ENCODE peak calls at places on chromosomes 6 and 20, in four cellular contexts. X, T, G and N are unnamed samples.

GRCh38 chr6:159929819-159930218 is 39.0 kb downstream of the MAS1 start:
- DNase-seq in X (no peak), T (no peak), G (peak), N (no peak)

GRCh38 chr20:59848182-59848581 is 85.3 kb downstream of the SYCP2 start:
- DNase-seq in X (no peak), T (no peak), G (peak), N (no peak)

GRCh38 chr6:95143408-95144180 is 433.7 kb upstream of the MANEA start:
- DNase-seq in X (no peak), T (no peak), G (no peak), N (no peak)

GRCh38 chr20:50380697-50381040 is 129.5 kb upstream of the PTPN1 start:
- DNase-seq in X (no peak), T (no peak), G (peak), N (peak)

GRCh38 chr6:91099501-91099900 is 512.6 kb upstream of the MAP3K7 start:
- DNase-seq in X (no peak), T (no peak), G (no peak), N (no peak)

GRCh38 chr6:121756643-121757042 is 321.2 kb downstream of the GJA1 start:
- DNase-seq in X (no peak), T (no peak), G (no peak), N (no peak)

GRCh38 chr20:50625986-50626677 is 65.2 kb downstream of the RIPOR3 start:
- DNase-seq in X (peak), T (no peak), G (peak), N (peak)

GRCh38 chr6:57267586-57268293 is 45.6 kb upstream of the RAB23 start:
- DNase-seq in X (no peak), T (no peak), G (peak), N (peak)

GRCh38 chr6:41675176-41675767 is 37.0 kb downstream of the MDFI start:
- DNase-seq in X (no peak), T (no peak), G (no peak), N (no peak)

GRCh38 chr6:341914-342831 is 49.4 kb upstream of the IRF4 start:
- DNase-seq in X (no peak), T (no peak), G (no peak), N (no peak)

GRCh38 chr6:96913621-96914020 is 10.9 kb upstream of the KLHL32 start:
- DNase-seq in X (no peak), T (no peak), G (no peak), N (no peak)

GRCh38 chr6:37897321-37897720 is 77.8 kb downstream of the ZFAND3 start:
- DNase-seq in X (no peak), T (no peak), G (no peak), N (peak)

GRCh38 chr20:32763202-32763999 is 1.2 kb downstream of the DNMT3B start:
- DNase-seq in X (no peak), T (no peak), G (peak), N (no peak)

GRCh38 chr20:41175201-41175651 is 37.9 kb downstream of the PLCG1 start:
- DNase-seq in X (peak), T (no peak), G (no peak), N (no peak)

DNA sequence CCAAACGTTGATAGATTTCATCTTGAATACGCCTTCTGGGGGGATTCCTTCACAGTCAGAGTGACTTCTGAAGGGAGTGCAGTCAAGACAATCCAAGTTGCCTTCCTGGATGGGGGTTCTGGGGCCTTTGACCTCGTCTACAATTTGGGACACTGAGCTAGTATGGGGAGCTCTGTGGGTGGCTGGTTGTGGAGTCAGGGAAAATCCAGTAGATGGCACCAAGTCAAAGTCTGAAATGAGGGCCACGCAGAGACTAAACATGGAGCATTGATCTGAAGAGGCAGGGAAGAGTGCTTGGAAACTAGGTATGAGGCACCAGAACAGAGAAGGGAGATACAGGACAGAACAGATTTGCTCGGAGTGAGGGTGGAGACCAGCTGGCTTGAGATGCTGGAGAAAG is 43.6 kb upstream of the CCN6 start:
- DNase-seq in X (no peak), T (no peak), G (no peak), N (no peak)
- TF ChIP-seq CTCF in X (no peak), T (no peak), G (peak), N (peak)

DNA sequence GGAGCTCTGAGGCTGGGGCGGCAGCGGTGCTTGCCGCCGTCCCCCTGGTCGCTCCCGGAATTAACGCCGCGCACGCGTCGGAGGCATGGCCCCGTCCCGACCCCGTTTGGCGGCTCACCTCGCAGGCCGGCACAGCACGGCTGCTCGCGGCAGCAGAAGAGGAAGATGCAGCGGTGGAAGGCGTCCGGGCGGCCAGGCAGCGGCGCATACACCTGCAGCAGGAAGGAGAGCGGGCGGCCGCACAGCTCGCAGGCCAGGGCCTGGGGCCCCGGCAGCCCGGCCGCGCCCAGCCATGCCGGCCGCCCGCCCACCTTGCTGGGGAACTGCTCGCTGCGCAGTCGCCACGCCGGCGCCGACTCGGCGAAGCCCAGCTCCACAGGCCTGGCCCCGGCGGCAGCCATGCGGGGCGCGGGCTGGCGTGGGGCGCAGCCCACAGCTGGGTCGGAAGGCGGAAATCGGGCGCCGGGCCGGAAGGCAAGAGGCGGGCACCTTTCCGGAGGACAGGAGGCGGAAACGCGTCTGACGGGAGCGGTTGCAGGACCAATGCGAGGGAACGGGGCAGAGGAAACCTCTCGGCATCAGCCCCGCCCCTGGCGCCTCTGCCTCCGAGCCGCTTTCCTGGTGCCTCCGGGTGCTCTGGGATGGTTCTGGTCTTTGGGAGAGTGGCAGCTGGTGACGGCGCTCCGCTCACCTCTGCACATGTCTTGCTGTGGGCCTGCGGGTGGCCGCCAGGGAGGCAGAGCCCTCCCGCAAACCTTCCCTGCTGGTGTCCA is at the start of gene PDCD2:
- DNase-seq in X (peak), T (peak), G (peak), N (peak)
- TF ChIP-seq CTCF in X (no peak), T (no peak), G (no peak), N (no peak)

GRCh38 chr20:23638309-23638708 is 554 bp upstream of the CST3 start:
- DNase-seq in X (no peak), T (no peak), G (no peak), N (no peak)

GRCh38 chr20:23636182-23636907 is 1.4 kb downstream of the CST3 start:
- DNase-seq in X (peak), T (no peak), G (no peak), N (no peak)

GRCh38 chr20:23634985-23635767 is 2.6 kb downstream of the CST3 start:
- DNase-seq in X (peak), T (no peak), G (no peak), N (no peak)

GRCh38 chr20:23637282-23638221 is at the start of gene CST3:
- DNase-seq in X (peak), T (no peak), G (peak), N (peak)

DNA sequence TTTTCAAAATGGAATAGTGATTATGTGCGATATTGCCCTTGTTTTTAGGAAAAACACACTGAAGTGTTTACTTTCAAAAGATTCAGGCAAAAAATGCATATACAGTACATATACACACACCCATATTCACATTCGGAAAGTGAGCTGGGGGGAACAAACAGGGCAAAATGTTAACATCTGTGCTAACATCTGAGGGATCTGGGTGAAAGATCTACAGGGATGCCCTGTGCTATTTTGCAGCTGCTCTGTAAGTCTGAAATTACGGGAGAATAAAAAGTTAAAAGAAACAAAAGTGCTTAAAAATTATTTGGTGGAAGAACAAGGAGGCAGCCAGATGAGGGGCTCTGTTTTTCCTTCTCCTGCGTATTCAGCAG is 860 bp downstream of the CST3 start:
- DNase-seq in X (no peak), T (no peak), G (no peak), N (no peak)
- TF ChIP-seq CTCF in X (no peak), T (no peak), G (no peak), N (no peak)

GRCh38 chr6:132768051-132768517 is 10.4 kb upstream of the VNN2 start:
- DNase-seq in X (no peak), T (no peak), G (peak), N (no peak)
- TF ChIP-seq CTCF in X (peak), T (peak), G (peak), N (peak)

GRCh38 chr6:79231101-79231500 is 3.4 kb downstream of the HMGN3 start:
- DNase-seq in X (no peak), T (no peak), G (no peak), N (no peak)

GRCh38 chr6:79230149-79230548 is 4.3 kb downstream of the HMGN3 start:
- DNase-seq in X (no peak), T (no peak), G (no peak), N (no peak)

GRCh38 chr6:79232696-79233462 is 1.6 kb downstream of the HMGN3 start:
- DNase-seq in X (no peak), T (no peak), G (no peak), N (no peak)

GRCh38 chr6:79233611-79234149 is 802 bp downstream of the HMGN3 start:
- DNase-seq in X (peak), T (peak), G (peak), N (peak)

DNA sequence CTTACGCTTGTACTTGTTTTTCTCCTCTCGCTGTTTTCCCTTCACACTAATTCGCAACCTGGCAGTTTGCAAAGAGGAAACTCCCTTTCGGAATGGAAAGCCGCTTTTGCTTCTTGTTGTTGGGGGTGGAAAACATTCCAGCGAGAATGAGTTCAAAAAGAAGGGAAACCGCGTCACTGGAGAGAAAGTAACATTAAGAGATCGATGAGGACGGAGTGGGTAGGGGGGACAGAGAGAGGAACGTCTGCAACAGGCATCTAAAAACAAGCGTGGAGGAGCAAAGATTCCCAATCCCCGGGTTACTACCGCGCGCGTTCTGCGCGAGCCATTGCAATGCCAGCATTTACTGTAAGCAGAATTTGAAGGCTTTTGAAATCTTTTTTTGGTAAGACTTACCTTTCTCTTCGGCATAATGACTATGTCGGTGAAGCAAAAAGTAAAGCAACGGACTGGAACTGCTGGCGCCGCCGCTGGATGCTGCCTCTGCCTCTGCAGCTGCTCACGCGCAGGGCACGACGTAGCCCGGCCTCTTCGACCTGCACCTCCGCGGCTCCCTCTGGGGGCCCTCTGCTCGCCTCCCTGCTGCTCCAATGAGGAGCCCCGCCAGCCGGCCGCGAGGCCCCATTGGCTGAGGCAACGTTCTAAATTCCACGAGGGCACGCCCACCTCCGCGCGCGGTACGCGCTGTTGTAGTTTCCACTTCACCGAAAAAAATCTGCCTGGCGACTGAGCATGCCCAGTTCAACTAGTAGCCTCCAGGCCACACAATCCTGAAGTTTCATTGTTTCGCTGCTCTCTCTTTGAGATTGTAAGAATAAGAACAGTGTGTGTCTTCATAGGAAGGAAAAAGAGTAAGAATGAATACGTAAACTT is at the start of gene HMGN3:
- DNase-seq in X (peak), T (peak), G (peak), N (peak)
- TF ChIP-seq CTCF in X (peak), T (no peak), G (no peak), N (no peak)

GRCh38 chr6:135183532-135184440 is 2.7 kb downstream of the MYB start:
- DNase-seq in X (peak), T (no peak), G (peak), N (peak)
- TF ChIP-seq CTCF in X (peak), T (peak), G (peak), N (peak)